ENCODE peak calls at places on chromosomes 13 and 19, in five cellular contexts. X is GM13976, K is progenitor cell of endocrine pancreas, S is body of pancreas, I is tibial artery. E is an unnamed sample.

GRCh38 chr19:28864024-28864503 is 348.9 kb downstream of the UQCRFS1 start:
- DNase-seq in X (no peak), K (no peak), S (no peak), I (no peak), E (no peak)

GRCh38 chr19:50794074-50794777 is 4.0 kb downstream of the ACP4 start:
- DNase-seq in X (peak; percentile 82), K (no peak), S (peak; percentile 58), I (no peak), E (no peak)

GRCh38 chr19:7762719-7763293 is at the start of gene CLEC4M:
- DNase-seq in X (no peak), K (no peak), S (no peak), I (no peak), E (no peak)

GRCh38 chr19:45526143-45526542 is 18.9 kb downstream of the VASP start:
- DNase-seq in X (no peak), K (no peak), S (peak; percentile 76), I (peak; percentile 56), E (no peak)

GRCh38 chr19:38152461-38153379 is 71.3 kb downstream of the DPF1 start:
- DNase-seq in X (no peak), K (no peak), S (no peak), I (no peak), E (no peak)

GRCh38 chr13:73767747-73768315 is 366.4 kb downstream of the KLF12 start:
- DNase-seq in X (no peak), K (no peak), S (no peak), I (no peak), E (no peak)

GRCh38 chr19:37654118-37654517 is 1.1 kb downstream of the ZFP30 start:
- DNase-seq in X (no peak), K (no peak), S (no peak), I (no peak), E (no peak)

GRCh38 chr19:18723871-18724377 is 40.4 kb downstream of the CRTC1 start:
- DNase-seq in X (no peak), K (no peak), S (no peak), I (no peak), E (no peak)

GRCh38 chr13:93786846-93787245 is 560.2 kb downstream of the GPC6 start:
- DNase-seq in X (no peak), K (no peak), S (no peak), I (no peak), E (no peak)

GRCh38 chr13:46542833-46543232 is 10.1 kb upstream of the LRCH1 start:
- DNase-seq in X (no peak), K (no peak), S (no peak), I (no peak), E (no peak)

GRCh38 chr13:113082198-113083021 is 23.2 kb upstream of the F7 start:
- DNase-seq in X (no peak), K (no peak), S (no peak), I (no peak), E (no peak)

GRCh38 chr19:38736413-38737280 is 7.6 kb downstream of the CAPN12 start:
- DNase-seq in X (peak; percentile 91), K (peak; percentile 48), S (peak; percentile 71), I (no peak), E (no peak)

GRCh38 chr13:51244637-51245405 is 22.6 kb downstream of the FAM124A start:
- DNase-seq in X (no peak), K (no peak), S (no peak), I (no peak), E (no peak)

GRCh38 chr19:58558066-58558622 is at the start of gene UBE2M:
- DNase-seq in X (no peak), K (no peak), S (peak; percentile 73), I (peak; percentile 69), E (no peak)

GRCh38 chr19:21202865-21203494 is 61.1 kb downstream of the ZNF431 start:
- DNase-seq in X (peak; percentile 6), K (no peak), S (peak; percentile 47), I (no peak), E (no peak)

GRCh38 chr13:66574606-66575005 is 655.5 kb downstream of the PCDH9 start:
- DNase-seq in X (no peak), K (no peak), S (no peak), I (no peak), E (no peak)

GRCh38 chr13:19601749-19602725 is 31.4 kb upstream of the MPHOSPH8 start:
- DNase-seq in X (peak; percentile 80), K (peak; percentile 66), S (peak; percentile 32), I (no peak), E (peak; percentile 24)

GRCh38 chr13:110387451-110388140 is 80.5 kb downstream of the COL4A2 start:
- DNase-seq in X (peak; percentile 80), K (no peak), S (no peak), I (peak; percentile 60), E (no peak)

GRCh38 chr13:112161441-112162301 is 94.7 kb downstream of the SOX1 start:
- DNase-seq in X (no peak), K (no peak), S (no peak), I (no peak), E (no peak)

GRCh38 chr13:94291631-94292322 is 187.7 kb downstream of the DCT start:
- DNase-seq in X (no peak), K (no peak), S (no peak), I (no peak), E (no peak)

GRCh38 chr13:48723168-48723567 is 69.4 kb downstream of the CYSLTR2 start:
- DNase-seq in X (no peak), K (no peak), S (no peak), I (no peak), E (no peak)

GRCh38 chr13:110676511-110677204 is 29.3 kb downstream of the CARS2 start:
- DNase-seq in X (peak; percentile 81), K (no peak), S (peak; percentile 74), I (no peak), E (no peak)

GRCh38 chr13:105638446-105638845 is 897.0 kb downstream of the EFNB2 start:
- DNase-seq in X (no peak), K (no peak), S (no peak), I (no peak), E (no peak)

GRCh38 chr13:24923305-24923640 is 159.3 kb downstream of the RNF17 start:
- DNase-seq in X (peak; percentile 78), K (no peak), S (peak; percentile 9), I (no peak), E (no peak)

GRCh38 chr13:74026753-74027152 is 107.5 kb downstream of the KLF12 start:
- DNase-seq in X (peak; percentile 33), K (no peak), S (no peak), I (no peak), E (no peak)

GRCh38 chr13:73715114-73715909 is 418.9 kb downstream of the KLF12 start:
- DNase-seq in X (peak; percentile 36), K (no peak), S (no peak), I (no peak), E (no peak)

GRCh38 chr19:32688315-32688714 is 3.3 kb upstream of the NUDT19 start:
- DNase-seq in X (no peak), K (no peak), S (no peak), I (peak; percentile 56), E (no peak)

GRCh38 chr19:53977429-53977990 is 13.9 kb upstream of the CACNG6 start:
- DNase-seq in X (peak; percentile 68), K (peak; percentile 55), S (peak; percentile 86), I (peak; percentile 83), E (peak; percentile 69)

GRCh38 chr13:39415403-39415802 is 187.6 kb downstream of the LHFPL6 start:
- DNase-seq in X (no peak), K (no peak), S (peak; percentile 33), I (peak; percentile 42), E (no peak)

GRCh38 chr13:44004881-44005280 is 125.2 kb downstream of the LACC1 start:
- DNase-seq in X (no peak), K (no peak), S (no peak), I (no peak), E (no peak)

DNA sequence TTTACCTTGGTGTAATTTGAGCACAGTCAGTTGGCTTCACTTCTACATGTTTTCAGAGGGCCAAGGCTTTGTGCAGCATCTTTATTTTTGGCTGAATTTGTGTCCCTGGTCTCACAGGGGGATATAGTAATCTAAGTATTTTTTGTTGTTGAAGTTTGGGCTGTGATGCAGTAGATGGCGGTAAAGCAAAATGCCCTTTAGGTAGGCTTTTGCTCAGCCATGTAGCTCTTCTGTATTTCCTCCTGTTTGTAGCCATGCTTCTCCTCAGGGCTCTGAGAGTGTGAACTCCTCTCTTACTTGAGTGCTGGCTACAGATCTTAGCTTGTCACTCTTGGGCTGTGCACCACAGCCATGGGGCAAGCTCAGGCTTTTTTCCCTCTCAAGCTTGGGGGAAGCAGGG is 328.6 kb downstream of the SLITRK5 start:
- DNase-seq in X (no peak), K (no peak), S (no peak), I (no peak), E (no peak)
- TF ChIP-seq CTCF in X (no peak), K (no peak), S (no peak), I (no peak), E (no peak)

GRCh38 chr19:39924389-39924788 is 10.0 kb downstream of the FCGBP start:
- DNase-seq in X (no peak), K (no peak), S (no peak), I (no peak), E (no peak)
- TF ChIP-seq CTCF in X (no peak), K (no peak), S (no peak), I (no peak), E (no peak)

DNA sequence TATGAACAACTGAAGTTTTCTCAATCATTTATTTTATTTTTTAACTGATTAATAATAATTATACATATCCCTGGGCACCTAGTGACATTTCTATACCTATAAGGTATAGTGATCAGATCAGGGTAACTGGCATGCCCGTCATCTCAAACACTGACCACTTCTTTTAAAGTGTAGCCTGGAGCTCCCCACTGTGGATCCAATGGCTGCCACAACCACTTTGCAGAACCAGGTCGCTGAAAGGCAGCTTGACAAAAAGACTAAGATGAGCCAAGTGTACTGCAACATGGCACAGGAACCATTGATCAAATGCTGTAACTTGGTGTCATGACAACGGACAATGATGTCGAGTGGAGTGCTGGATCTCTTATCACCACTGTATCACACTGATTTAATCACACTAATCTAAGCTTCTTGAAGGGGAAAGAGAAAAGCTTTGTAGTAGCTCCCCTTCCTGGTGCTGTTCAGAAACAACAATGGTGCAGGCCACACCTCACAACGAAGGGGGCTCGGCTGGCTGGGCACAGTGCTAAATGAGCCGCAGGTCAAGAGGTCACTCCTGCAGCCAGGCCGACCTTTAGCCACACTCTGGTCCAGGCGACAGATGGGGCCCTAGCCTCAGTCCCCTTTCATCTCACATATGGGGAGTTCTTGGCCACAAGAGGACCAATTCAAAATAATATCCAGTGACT is 2.3 kb upstream of the TNFRSF19 start:
- DNase-seq in X (no peak), K (no peak), S (no peak), I (no peak), E (no peak)
- TF ChIP-seq CTCF in X (peak; percentile 12), K (no peak), S (no peak), I (no peak), E (no peak)

DNA sequence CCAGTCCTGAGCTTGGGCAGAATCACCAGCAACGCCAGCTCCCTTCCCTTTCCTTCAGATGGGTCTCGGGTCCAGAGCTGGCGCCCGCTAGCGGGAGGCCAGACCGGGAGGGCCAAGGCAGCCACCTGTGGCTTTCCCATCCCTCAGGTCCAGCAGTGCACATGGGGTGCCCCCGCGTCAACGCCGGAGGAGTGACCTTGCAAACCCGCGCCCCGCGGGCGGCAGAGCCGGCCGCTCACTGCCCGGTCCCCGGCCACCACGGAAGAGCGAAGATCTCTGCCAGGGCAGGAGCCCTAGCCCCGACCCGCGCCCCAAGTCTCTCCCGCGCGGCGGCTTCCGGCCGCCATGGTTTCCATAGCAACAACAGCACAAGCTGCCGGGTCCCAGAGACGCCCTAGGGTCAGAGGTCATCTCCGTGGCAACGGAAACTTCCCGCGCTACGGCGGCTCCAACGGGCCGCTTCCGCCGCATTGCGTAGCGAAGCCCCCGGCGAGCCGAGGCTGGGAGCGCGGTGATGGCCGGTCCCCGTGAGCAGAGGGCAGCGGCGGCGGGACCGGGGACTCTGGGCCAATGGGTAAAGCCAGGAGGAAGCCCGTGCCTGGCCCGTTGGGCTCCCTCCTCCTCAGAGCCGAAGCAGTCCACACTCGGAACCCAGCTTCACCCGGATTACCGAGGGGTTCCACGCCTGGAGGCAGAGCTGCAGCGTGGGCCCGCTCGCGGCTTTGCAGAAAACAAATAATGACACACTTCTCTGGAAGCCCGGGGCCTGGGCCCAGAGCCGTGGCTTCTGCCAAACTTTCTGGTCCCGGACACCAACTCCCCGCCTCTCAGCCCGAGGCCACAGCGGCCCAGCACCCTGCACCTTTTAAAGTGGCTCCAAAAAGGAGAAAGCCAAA is 7.4 kb downstream of the FGF14 start:
- DNase-seq in X (peak; percentile 98), K (peak; percentile 91), S (peak; percentile 97), I (peak; percentile 89), E (peak; percentile 54)
- TF ChIP-seq CTCF in X (peak; percentile 34), K (peak; percentile 48), S (peak; percentile 35), I (no peak), E (no peak)

E was measured in mesothelial cell of epicardium.